ENCODE peak calls at places on chromosomes 3 and 15, in six cellular contexts. One of them, this sample, is unnamed.

GRCh38 chr15:78077053-78077859 is at the start of gene TBC1D2B:
- DNase-seq in HepG2: no peak
- DNase-seq in heart left ventricle: peak
- DNase-seq in breast epithelium: no peak
- DNase-seq in upper lobe of left lung: peak
- DNase-seq in HCT116: no peak
- DNase-seq in this sample: peak

GRCh38 chr3:126535636-126536035 is 11.7 kb downstream of the CHST13 start:
- DNase-seq in HepG2: no peak
- DNase-seq in heart left ventricle: no peak
- DNase-seq in breast epithelium: no peak
- DNase-seq in upper lobe of left lung: no peak
- DNase-seq in HCT116: no peak
- DNase-seq in this sample: no peak

GRCh38 chr3:21913791-21914190 is 162.8 kb upstream of the ZNF385D start:
- DNase-seq in HepG2: no peak
- DNase-seq in heart left ventricle: no peak
- DNase-seq in breast epithelium: no peak
- DNase-seq in upper lobe of left lung: no peak
- DNase-seq in HCT116: no peak
- DNase-seq in this sample: peak

GRCh38 chr3:22555753-22556152 is 647.4 kb upstream of the UBE2E2 start:
- DNase-seq in HepG2: no peak
- DNase-seq in heart left ventricle: no peak
- DNase-seq in breast epithelium: no peak
- DNase-seq in upper lobe of left lung: no peak
- DNase-seq in HCT116: no peak
- DNase-seq in this sample: no peak

GRCh38 chr3:159178209-159178897 is 376.5 kb downstream of the MFSD1 start:
- DNase-seq in HepG2: no peak
- DNase-seq in heart left ventricle: no peak
- DNase-seq in breast epithelium: no peak
- DNase-seq in upper lobe of left lung: no peak
- DNase-seq in HCT116: no peak
- DNase-seq in this sample: no peak

GRCh38 chr3:25604107-25604805 is 60.5 kb downstream of the TOP2B start:
- DNase-seq in HepG2: no peak
- DNase-seq in heart left ventricle: no peak
- DNase-seq in breast epithelium: no peak
- DNase-seq in upper lobe of left lung: no peak
- DNase-seq in HCT116: no peak
- DNase-seq in this sample: peak

GRCh38 chr3:38117163-38117716 is 19.7 kb downstream of the ACAA1 start:
- DNase-seq in HepG2: no peak
- DNase-seq in heart left ventricle: no peak
- DNase-seq in breast epithelium: peak
- DNase-seq in upper lobe of left lung: peak
- DNase-seq in HCT116: no peak
- DNase-seq in this sample: no peak

GRCh38 chr15:74812533-74812932 is at the start of gene LMAN1L:
- DNase-seq in HepG2: no peak
- DNase-seq in heart left ventricle: no peak
- DNase-seq in breast epithelium: no peak
- DNase-seq in upper lobe of left lung: no peak
- DNase-seq in HCT116: no peak
- DNase-seq in this sample: no peak

GRCh38 chr3:85939026-85939616 is 980.3 kb downstream of the CADM2 start:
- DNase-seq in HepG2: no peak
- DNase-seq in heart left ventricle: no peak
- DNase-seq in breast epithelium: no peak
- DNase-seq in upper lobe of left lung: no peak
- DNase-seq in HCT116: no peak
- DNase-seq in this sample: no peak

GRCh38 chr3:128167973-128168674 is 14.8 kb downstream of the EEFSEC start:
- DNase-seq in HepG2: peak
- DNase-seq in heart left ventricle: peak
- DNase-seq in breast epithelium: no peak
- DNase-seq in upper lobe of left lung: no peak
- DNase-seq in HCT116: no peak
- DNase-seq in this sample: no peak

GRCh38 chr3:100653731-100654309 is 44.4 kb downstream of the ADGRG7 start:
- DNase-seq in HepG2: no peak
- DNase-seq in heart left ventricle: no peak
- DNase-seq in breast epithelium: no peak
- DNase-seq in upper lobe of left lung: no peak
- DNase-seq in HCT116: no peak
- DNase-seq in this sample: no peak

GRCh38 chr15:48992096-48992495 is 28.4 kb upstream of the SHC4 start:
- DNase-seq in HepG2: no peak
- DNase-seq in heart left ventricle: no peak
- DNase-seq in breast epithelium: no peak
- DNase-seq in upper lobe of left lung: no peak
- DNase-seq in HCT116: no peak
- DNase-seq in this sample: no peak

GRCh38 chr3:190012314-190012782 is 108.3 kb downstream of the P3H2 start:
- DNase-seq in HepG2: peak
- DNase-seq in heart left ventricle: no peak
- DNase-seq in breast epithelium: no peak
- DNase-seq in upper lobe of left lung: no peak
- DNase-seq in HCT116: peak
- DNase-seq in this sample: peak

GRCh38 chr3:159734681-159735080 is 254.0 kb upstream of the IL12A start:
- DNase-seq in HepG2: no peak
- DNase-seq in heart left ventricle: no peak
- DNase-seq in breast epithelium: no peak
- DNase-seq in upper lobe of left lung: no peak
- DNase-seq in HCT116: no peak
- DNase-seq in this sample: no peak

GRCh38 chr3:127038923-127039581 is 56.1 kb downstream of the PLXNA1 start:
- DNase-seq in HepG2: no peak
- DNase-seq in heart left ventricle: no peak
- DNase-seq in breast epithelium: no peak
- DNase-seq in upper lobe of left lung: no peak
- DNase-seq in HCT116: no peak
- DNase-seq in this sample: no peak

GRCh38 chr3:73614385-73614784 is 10.4 kb downstream of the PDZRN3 start:
- DNase-seq in HepG2: no peak
- DNase-seq in heart left ventricle: peak
- DNase-seq in breast epithelium: no peak
- DNase-seq in upper lobe of left lung: no peak
- DNase-seq in HCT116: no peak
- DNase-seq in this sample: peak

GRCh38 chr15:71559098-71559497 is 251.3 kb upstream of the NR2E3 start:
- DNase-seq in HepG2: no peak
- DNase-seq in heart left ventricle: no peak
- DNase-seq in breast epithelium: no peak
- DNase-seq in upper lobe of left lung: no peak
- DNase-seq in HCT116: no peak
- DNase-seq in this sample: peak

GRCh38 chr3:113275876-113276580 is 64.7 kb downstream of the BOC start:
- DNase-seq in HepG2: peak
- DNase-seq in heart left ventricle: no peak
- DNase-seq in breast epithelium: no peak
- DNase-seq in upper lobe of left lung: no peak
- DNase-seq in HCT116: no peak
- DNase-seq in this sample: peak

GRCh38 chr3:69294014-69294771 is 91.7 kb downstream of the FRMD4B start:
- DNase-seq in HepG2: no peak
- DNase-seq in heart left ventricle: no peak
- DNase-seq in breast epithelium: no peak
- DNase-seq in upper lobe of left lung: no peak
- DNase-seq in HCT116: no peak
- DNase-seq in this sample: no peak

GRCh38 chr3:159583662-159584061 is 405.0 kb upstream of the IL12A start:
- DNase-seq in HepG2: no peak
- DNase-seq in heart left ventricle: no peak
- DNase-seq in breast epithelium: no peak
- DNase-seq in upper lobe of left lung: no peak
- DNase-seq in HCT116: no peak
- DNase-seq in this sample: no peak

GRCh38 chr3:185813691-185814215 is 11.1 kb downstream of the IGF2BP2 start:
- DNase-seq in HepG2: peak
- DNase-seq in heart left ventricle: no peak
- DNase-seq in breast epithelium: no peak
- DNase-seq in upper lobe of left lung: no peak
- DNase-seq in HCT116: no peak
- DNase-seq in this sample: peak

GRCh38 chr3:99783009-99783573 is 34.6 kb upstream of the CMSS1 start:
- DNase-seq in HepG2: no peak
- DNase-seq in heart left ventricle: no peak
- DNase-seq in breast epithelium: no peak
- DNase-seq in upper lobe of left lung: no peak
- DNase-seq in HCT116: no peak
- DNase-seq in this sample: peak

GRCh38 chr15:28117591-28117990 is 18.5 kb upstream of the OCA2 start:
- DNase-seq in HepG2: no peak
- DNase-seq in heart left ventricle: no peak
- DNase-seq in breast epithelium: no peak
- DNase-seq in upper lobe of left lung: no peak
- DNase-seq in HCT116: no peak
- DNase-seq in this sample: no peak

GRCh38 chr3:152093901-152094300 is 174.8 kb upstream of the MBNL1 start:
- DNase-seq in HepG2: no peak
- DNase-seq in heart left ventricle: no peak
- DNase-seq in breast epithelium: no peak
- DNase-seq in upper lobe of left lung: no peak
- DNase-seq in HCT116: no peak
- DNase-seq in this sample: no peak

GRCh38 chr3:76646921-76647562 is 392.9 kb upstream of the ROBO2 start:
- DNase-seq in HepG2: peak
- DNase-seq in heart left ventricle: no peak
- DNase-seq in breast epithelium: no peak
- DNase-seq in upper lobe of left lung: no peak
- DNase-seq in HCT116: no peak
- DNase-seq in this sample: no peak

GRCh38 chr3:25235471-25235870 is 192.6 kb upstream of the RARB start:
- DNase-seq in HepG2: no peak
- DNase-seq in heart left ventricle: no peak
- DNase-seq in breast epithelium: no peak
- DNase-seq in upper lobe of left lung: no peak
- DNase-seq in HCT116: no peak
- DNase-seq in this sample: no peak

GRCh38 chr3:135078283-135078682 is 283.2 kb downstream of the EPHB1 start:
- DNase-seq in HepG2: no peak
- DNase-seq in heart left ventricle: no peak
- DNase-seq in breast epithelium: no peak
- DNase-seq in upper lobe of left lung: no peak
- DNase-seq in HCT116: no peak
- DNase-seq in this sample: no peak

GRCh38 chr3:172104471-172105072 is 65.2 kb downstream of the FNDC3B start:
- DNase-seq in HepG2: no peak
- DNase-seq in heart left ventricle: no peak
- DNase-seq in breast epithelium: no peak
- DNase-seq in upper lobe of left lung: no peak
- DNase-seq in HCT116: no peak
- DNase-seq in this sample: no peak

GRCh38 chr3:142276780-142277179 is 51.4 kb upstream of the GK5 start:
- DNase-seq in HepG2: no peak
- DNase-seq in heart left ventricle: no peak
- DNase-seq in breast epithelium: no peak
- DNase-seq in upper lobe of left lung: no peak
- DNase-seq in HCT116: no peak
- DNase-seq in this sample: peak

DNA sequence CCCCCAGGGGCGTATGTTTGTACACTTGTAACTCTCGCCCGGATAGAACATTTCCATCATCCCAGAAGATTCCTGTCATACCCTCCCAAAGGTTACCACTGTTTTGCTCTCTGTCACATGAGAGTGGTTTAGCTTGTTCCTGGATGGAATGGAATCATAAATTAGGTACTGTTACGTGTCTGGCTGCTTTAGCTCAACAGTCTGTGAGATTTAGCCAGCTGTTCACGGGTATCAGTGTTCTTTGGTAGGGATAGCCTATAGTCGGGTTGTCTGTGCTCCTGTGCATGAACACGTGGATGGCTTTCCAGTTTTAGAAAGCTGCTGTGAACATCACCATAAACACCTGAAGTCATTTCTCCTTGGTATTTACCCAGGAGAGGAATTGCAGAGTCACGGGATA is 58.2 kb upstream of the NR2C2 start:
- DNase-seq in HepG2: no peak
- DNase-seq in heart left ventricle: no peak
- DNase-seq in breast epithelium: no peak
- DNase-seq in upper lobe of left lung: no peak
- DNase-seq in HCT116: no peak
- DNase-seq in this sample: no peak
- TF ChIP-seq POLR2A in HepG2: no peak
- TF ChIP-seq POLR2A in heart left ventricle: no peak
- TF ChIP-seq POLR2A in breast epithelium: no peak
- TF ChIP-seq POLR2A in upper lobe of left lung: no peak
- TF ChIP-seq POLR2A in HCT116: no peak
- TF ChIP-seq POLR2A in this sample: no peak

GRCh38 chr15:90203473-90203872 is 2.3 kb downstream of the SEMA4B start:
- DNase-seq in HepG2: no peak
- DNase-seq in heart left ventricle: no peak
- DNase-seq in breast epithelium: no peak
- DNase-seq in upper lobe of left lung: no peak
- DNase-seq in HCT116: no peak
- DNase-seq in this sample: no peak

GRCh38 chr15:90202929-90203328 is 1.8 kb downstream of the SEMA4B start:
- DNase-seq in HepG2: no peak
- DNase-seq in heart left ventricle: no peak
- DNase-seq in breast epithelium: no peak
- DNase-seq in upper lobe of left lung: no peak
- DNase-seq in HCT116: no peak
- DNase-seq in this sample: no peak

GRCh38 chr15:90201944-90202375 is 830 bp downstream of the SEMA4B start:
- DNase-seq in HepG2: no peak
- DNase-seq in heart left ventricle: no peak
- DNase-seq in breast epithelium: no peak
- DNase-seq in upper lobe of left lung: no peak
- DNase-seq in HCT116: no peak
- DNase-seq in this sample: no peak

GRCh38 chr15:90200534-90201139 is 493 bp upstream of the SEMA4B start:
- DNase-seq in HepG2: no peak
- DNase-seq in heart left ventricle: no peak
- DNase-seq in breast epithelium: no peak
- DNase-seq in upper lobe of left lung: no peak
- DNase-seq in HCT116: no peak
- DNase-seq in this sample: no peak

GRCh38 chr15:90201150-90201943 is at the start of gene SEMA4B:
- DNase-seq in HepG2: peak
- DNase-seq in heart left ventricle: peak
- DNase-seq in breast epithelium: no peak
- DNase-seq in upper lobe of left lung: peak
- DNase-seq in HCT116: no peak
- DNase-seq in this sample: peak
- TF ChIP-seq POLR2A in HepG2: peak
- TF ChIP-seq POLR2A in heart left ventricle: peak
- TF ChIP-seq POLR2A in breast epithelium: no peak
- TF ChIP-seq POLR2A in upper lobe of left lung: peak
- TF ChIP-seq POLR2A in HCT116: peak
- TF ChIP-seq POLR2A in this sample: peak

GRCh38 chr3:146111337-146111736 is 49.6 kb downstream of the PLOD2 start:
- DNase-seq in HepG2: no peak
- DNase-seq in heart left ventricle: no peak
- DNase-seq in breast epithelium: no peak
- DNase-seq in upper lobe of left lung: no peak
- DNase-seq in HCT116: no peak
- DNase-seq in this sample: no peak
- TF ChIP-seq POLR2A in HepG2: no peak
- TF ChIP-seq POLR2A in heart left ventricle: no peak
- TF ChIP-seq POLR2A in breast epithelium: no peak
- TF ChIP-seq POLR2A in upper lobe of left lung: no peak
- TF ChIP-seq POLR2A in HCT116: no peak
- TF ChIP-seq POLR2A in this sample: no peak

GRCh38 chr3:67490658-67491057 is 163.8 kb downstream of the SUCLG2 start:
- DNase-seq in HepG2: no peak
- DNase-seq in heart left ventricle: no peak
- DNase-seq in breast epithelium: no peak
- DNase-seq in upper lobe of left lung: no peak
- DNase-seq in HCT116: no peak
- DNase-seq in this sample: no peak
- TF ChIP-seq POLR2A in HepG2: no peak
- TF ChIP-seq POLR2A in heart left ventricle: no peak
- TF ChIP-seq POLR2A in breast epithelium: no peak
- TF ChIP-seq POLR2A in upper lobe of left lung: no peak
- TF ChIP-seq POLR2A in HCT116: no peak
- TF ChIP-seq POLR2A in this sample: no peak

This sample was measured in IMR-90.